ENCODE peak calls at places on chromosomes 16 and 17, in nine cellular contexts. M is upper lobe of right lung, K is ascending aorta, N is OCI-LY7, A is cardiac fibroblast, J is tibial artery, H is thoracic aorta, Y is vagina, D is osteoblast. G is an unnamed sample.

GRCh38 chr17:858941-859452 is 76.8 kb downstream of the MRM3 start:
- DNase-seq in M (no peak), K (no peak), N (no peak), A (no peak), J (no peak), H (no peak), Y (no peak), D (peak), G (no peak)

GRCh38 chr17:28402844-28403243 is 3.2 kb downstream of the SLC46A1 start:
- DNase-seq in M (no peak), K (peak), N (no peak), A (no peak), J (no peak), H (no peak), Y (no peak), D (no peak), G (no peak)

GRCh38 chr17:1197379-1197778 is 17.6 kb upstream of the ABR start:
- DNase-seq in M (no peak), K (no peak), N (no peak), A (peak), J (no peak), H (no peak), Y (no peak), D (peak), G (peak)

GRCh38 chr17:79082311-79083190 is 7.9 kb downstream of the ENGASE start:
- DNase-seq in M (peak), K (no peak), N (peak), A (peak), J (no peak), H (no peak), Y (no peak), D (peak), G (peak)

GRCh38 chr17:3879181-3879580 is 13.7 kb downstream of the CAMKK1 start:
- DNase-seq in M (no peak), K (no peak), N (no peak), A (peak), J (no peak), H (no peak), Y (no peak), D (peak), G (no peak)

GRCh38 chr16:24822542-24822941 is 23.2 kb upstream of the SLC5A11 start:
- DNase-seq in M (no peak), K (no peak), N (no peak), A (no peak), J (no peak), H (no peak), Y (no peak), D (no peak), G (no peak)

GRCh38 chr16:49504023-49504364 is 130.4 kb downstream of the C16orf78 start:
- DNase-seq in M (peak), K (no peak), N (no peak), A (no peak), J (peak), H (no peak), Y (no peak), D (no peak), G (no peak)

GRCh38 chr16:5350118-5350517 is 252.5 kb upstream of the EEF2KMT start:
- DNase-seq in M (no peak), K (no peak), N (no peak), A (no peak), J (no peak), H (no peak), Y (no peak), D (no peak), G (peak)

GRCh38 chr17:82702161-82702932 is 3.8 kb upstream of the RAB40B start:
- DNase-seq in M (no peak), K (no peak), N (no peak), A (no peak), J (no peak), H (no peak), Y (no peak), D (peak), G (no peak)

GRCh38 chr16:3074860-3075545 is 9.6 kb downstream of the IL32 start:
- DNase-seq in M (no peak), K (no peak), N (peak), A (no peak), J (no peak), H (no peak), Y (no peak), D (no peak), G (peak)

GRCh38 chr17:30969989-30970680 is 704 bp upstream of the RNF135 start:
- DNase-seq in M (no peak), K (peak), N (no peak), A (no peak), J (peak), H (no peak), Y (no peak), D (peak), G (peak)

GRCh38 chr16:14436410-14436955 is 193.6 kb downstream of the PARN start:
- DNase-seq in M (no peak), K (no peak), N (no peak), A (no peak), J (no peak), H (no peak), Y (no peak), D (no peak), G (no peak)

GRCh38 chr17:3647251-3647650 is 10.7 kb downstream of the CTNS start:
- DNase-seq in M (no peak), K (no peak), N (no peak), A (no peak), J (no peak), H (no peak), Y (no peak), D (no peak), G (no peak)

GRCh38 chr17:22265807-22266206 is 573.5 kb downstream of the KCNJ18 start:
- DNase-seq in M (peak), K (no peak), N (no peak), A (no peak), J (no peak), H (no peak), Y (no peak), D (no peak), G (no peak)

GRCh38 chr17:282000-282911 is 70.4 kb downstream of the RPH3AL start:
- DNase-seq in M (peak), K (peak), N (no peak), A (no peak), J (peak), H (no peak), Y (no peak), D (peak), G (no peak)

GRCh38 chr17:15143524-15143923 is 121.6 kb downstream of the PMP22 start:
- DNase-seq in M (no peak), K (no peak), N (no peak), A (no peak), J (no peak), H (no peak), Y (no peak), D (no peak), G (no peak)

GRCh38 chr17:29140631-29141483 is 39.3 kb downstream of the MYO18A start:
- DNase-seq in M (no peak), K (peak), N (peak), A (no peak), J (peak), H (no peak), Y (no peak), D (peak), G (peak)

GRCh38 chr16:85151603-85152413 is 39.5 kb upstream of the CIBAR2 start:
- DNase-seq in M (no peak), K (peak), N (no peak), A (peak), J (peak), H (peak), Y (no peak), D (peak), G (peak)

GRCh38 chr17:15279011-15279477 is 13.9 kb upstream of the PMP22 start:
- DNase-seq in M (no peak), K (no peak), N (no peak), A (peak), J (no peak), H (no peak), Y (no peak), D (no peak), G (no peak)

GRCh38 chr16:86772671-86773338 is 194.5 kb downstream of the FOXL1 start:
- DNase-seq in M (no peak), K (no peak), N (no peak), A (peak), J (peak), H (no peak), Y (no peak), D (peak), G (no peak)

GRCh38 chr17:72332367-72332766 is 211.5 kb downstream of the SOX9 start:
- DNase-seq in M (no peak), K (no peak), N (no peak), A (peak), J (no peak), H (no peak), Y (no peak), D (no peak), G (peak)

GRCh38 chr17:16506188-16506587 is 14.2 kb upstream of the LRRC75A start:
- DNase-seq in M (no peak), K (no peak), N (no peak), A (no peak), J (no peak), H (no peak), Y (no peak), D (no peak), G (no peak)
- TF ChIP-seq CTCF in M (no peak), K (no peak), N (no peak), A (peak), J (no peak), H (no peak), Y (no peak), D (peak), G (no peak)

GRCh38 chr16:51636913-51637743 is 486.1 kb upstream of the SALL1 start:
- DNase-seq in M (no peak), K (no peak), N (no peak), A (no peak), J (no peak), H (no peak), Y (peak), D (no peak), G (no peak)
- H3K4me3 ChIP-seq in M (no peak), K (no peak), N (no peak), A (no peak), J (no peak), H (no peak), Y (no peak), D (no peak), G (no peak)

GRCh38 chr16:30007378-30007895 is 3.4 kb downstream of the DOC2A start:
- DNase-seq in M (no peak), K (no peak), N (no peak), A (no peak), J (no peak), H (no peak), Y (no peak), D (peak), G (no peak)

GRCh38 chr16:30009990-30010816 is 624 bp downstream of the DOC2A start:
- DNase-seq in M (no peak), K (no peak), N (no peak), A (no peak), J (no peak), H (no peak), Y (no peak), D (peak), G (no peak)

GRCh38 chr16:30006659-30007377 is 4.0 kb downstream of the DOC2A start:
- DNase-seq in M (no peak), K (no peak), N (no peak), A (no peak), J (no peak), H (no peak), Y (no peak), D (no peak), G (no peak)

GRCh38 chr16:30010817-30011504 is at the start of gene DOC2A:
- DNase-seq in M (no peak), K (no peak), N (no peak), A (no peak), J (no peak), H (no peak), Y (no peak), D (peak), G (no peak)

GRCh38 chr16:30009085-30009862 is 1.6 kb downstream of the DOC2A start:
- DNase-seq in M (no peak), K (no peak), N (no peak), A (no peak), J (no peak), H (no peak), Y (no peak), D (peak), G (no peak)
- TF ChIP-seq CTCF in M (no peak), K (no peak), N (no peak), A (no peak), J (no peak), H (no peak), Y (no peak), D (no peak), G (no peak)

GRCh38 chr17:68595986-68596385 is 5.2 kb downstream of the FAM20A start:
- DNase-seq in M (no peak), K (no peak), N (no peak), A (no peak), J (no peak), H (no peak), Y (no peak), D (no peak), G (no peak)
- H3K4me3 ChIP-seq in M (no peak), K (no peak), N (no peak), A (no peak), J (no peak), H (no peak), Y (no peak), D (no peak), G (no peak)